ENCODE peak calls at places on chromosome 13, in seven cellular contexts. One of them, this sample, is unnamed.

GRCh38 chr13:26544707-26545106 is 12.8 kb upstream of the WASF3 start:
- DNase-seq in AG09309: no peak
- DNase-seq in fibroblast of pulmonary artery: no peak
- DNase-seq in fibroblast of lung: no peak
- DNase-seq in neural progenitor cell: no peak
- DNase-seq in body of pancreas: no peak
- DNase-seq in fibroblast of the aortic adventitia: no peak
- DNase-seq in this sample: no peak

GRCh38 chr13:22455036-22455435 is 725.7 kb upstream of the SGCG start:
- DNase-seq in AG09309: no peak
- DNase-seq in fibroblast of pulmonary artery: no peak
- DNase-seq in fibroblast of lung: no peak
- DNase-seq in neural progenitor cell: no peak
- DNase-seq in body of pancreas: no peak
- DNase-seq in fibroblast of the aortic adventitia: no peak
- DNase-seq in this sample: no peak

GRCh38 chr13:94128430-94128829 is 351.1 kb downstream of the DCT start:
- DNase-seq in AG09309: no peak
- DNase-seq in fibroblast of pulmonary artery: peak
- DNase-seq in fibroblast of lung: no peak
- DNase-seq in neural progenitor cell: no peak
- DNase-seq in body of pancreas: no peak
- DNase-seq in fibroblast of the aortic adventitia: peak
- DNase-seq in this sample: no peak

GRCh38 chr13:72820156-72820897 is 38.4 kb downstream of the PIBF1 start:
- DNase-seq in AG09309: peak
- DNase-seq in fibroblast of pulmonary artery: peak
- DNase-seq in fibroblast of lung: peak
- DNase-seq in neural progenitor cell: no peak
- DNase-seq in body of pancreas: no peak
- DNase-seq in fibroblast of the aortic adventitia: peak
- DNase-seq in this sample: no peak

GRCh38 chr13:44620057-44620456 is 43.9 kb upstream of the TSC22D1 start:
- DNase-seq in AG09309: no peak
- DNase-seq in fibroblast of pulmonary artery: peak
- DNase-seq in fibroblast of lung: peak
- DNase-seq in neural progenitor cell: peak
- DNase-seq in body of pancreas: no peak
- DNase-seq in fibroblast of the aortic adventitia: peak
- DNase-seq in this sample: no peak

GRCh38 chr13:48532146-48532472 is 771 bp downstream of the RCBTB2 start:
- DNase-seq in AG09309: no peak
- DNase-seq in fibroblast of pulmonary artery: peak
- DNase-seq in fibroblast of lung: peak
- DNase-seq in neural progenitor cell: peak
- DNase-seq in body of pancreas: no peak
- DNase-seq in fibroblast of the aortic adventitia: peak
- DNase-seq in this sample: no peak

GRCh38 chr13:95300625-95301134 is 571 bp downstream of the ABCC4 start:
- DNase-seq in AG09309: no peak
- DNase-seq in fibroblast of pulmonary artery: peak
- DNase-seq in fibroblast of lung: peak
- DNase-seq in neural progenitor cell: peak
- DNase-seq in body of pancreas: peak
- DNase-seq in fibroblast of the aortic adventitia: peak
- DNase-seq in this sample: no peak

GRCh38 chr13:50990540-50991506 is 81.2 kb downstream of the RNASEH2B start:
- DNase-seq in AG09309: peak
- DNase-seq in fibroblast of pulmonary artery: peak
- DNase-seq in fibroblast of lung: peak
- DNase-seq in neural progenitor cell: peak
- DNase-seq in body of pancreas: no peak
- DNase-seq in fibroblast of the aortic adventitia: peak
- DNase-seq in this sample: no peak

GRCh38 chr13:94115054-94115453 is 364.4 kb downstream of the DCT start:
- DNase-seq in AG09309: no peak
- DNase-seq in fibroblast of pulmonary artery: no peak
- DNase-seq in fibroblast of lung: no peak
- DNase-seq in neural progenitor cell: no peak
- DNase-seq in body of pancreas: no peak
- DNase-seq in fibroblast of the aortic adventitia: no peak
- DNase-seq in this sample: no peak

GRCh38 chr13:44932171-44932849 is 57.0 kb downstream of the NUFIP1 start:
- DNase-seq in AG09309: peak
- DNase-seq in fibroblast of pulmonary artery: no peak
- DNase-seq in fibroblast of lung: peak
- DNase-seq in neural progenitor cell: no peak
- DNase-seq in body of pancreas: no peak
- DNase-seq in fibroblast of the aortic adventitia: peak
- DNase-seq in this sample: no peak

GRCh38 chr13:89432997-89433396 is 1761.8 kb downstream of the SLITRK5 start:
- DNase-seq in AG09309: no peak
- DNase-seq in fibroblast of pulmonary artery: no peak
- DNase-seq in fibroblast of lung: no peak
- DNase-seq in neural progenitor cell: no peak
- DNase-seq in body of pancreas: no peak
- DNase-seq in fibroblast of the aortic adventitia: no peak
- DNase-seq in this sample: no peak

GRCh38 chr13:93984070-93984469 is 495.4 kb downstream of the DCT start:
- DNase-seq in AG09309: no peak
- DNase-seq in fibroblast of pulmonary artery: no peak
- DNase-seq in fibroblast of lung: no peak
- DNase-seq in neural progenitor cell: no peak
- DNase-seq in body of pancreas: no peak
- DNase-seq in fibroblast of the aortic adventitia: no peak
- DNase-seq in this sample: no peak

GRCh38 chr13:95301947-95302386 is 716 bp upstream of the ABCC4 start:
- DNase-seq in AG09309: no peak
- DNase-seq in fibroblast of pulmonary artery: peak
- DNase-seq in fibroblast of lung: peak
- DNase-seq in neural progenitor cell: peak
- DNase-seq in body of pancreas: no peak
- DNase-seq in fibroblast of the aortic adventitia: no peak
- DNase-seq in this sample: no peak

GRCh38 chr13:45162821-45163220 is 38.0 kb downstream of the KCTD4 start:
- DNase-seq in AG09309: peak
- DNase-seq in fibroblast of pulmonary artery: peak
- DNase-seq in fibroblast of lung: peak
- DNase-seq in neural progenitor cell: no peak
- DNase-seq in body of pancreas: no peak
- DNase-seq in fibroblast of the aortic adventitia: peak
- DNase-seq in this sample: no peak

GRCh38 chr13:33727356-33728083 is 90.4 kb upstream of the RFC3 start:
- DNase-seq in AG09309: no peak
- DNase-seq in fibroblast of pulmonary artery: no peak
- DNase-seq in fibroblast of lung: no peak
- DNase-seq in neural progenitor cell: no peak
- DNase-seq in body of pancreas: no peak
- DNase-seq in fibroblast of the aortic adventitia: peak
- DNase-seq in this sample: no peak

GRCh38 chr13:49021953-49022352 is 46.2 kb downstream of the FNDC3A start:
- DNase-seq in AG09309: no peak
- DNase-seq in fibroblast of pulmonary artery: no peak
- DNase-seq in fibroblast of lung: no peak
- DNase-seq in neural progenitor cell: no peak
- DNase-seq in body of pancreas: no peak
- DNase-seq in fibroblast of the aortic adventitia: no peak
- DNase-seq in this sample: no peak

GRCh38 chr13:20721058-20721453 is 17.6 kb downstream of the IL17D start:
- DNase-seq in AG09309: no peak
- DNase-seq in fibroblast of pulmonary artery: no peak
- DNase-seq in fibroblast of lung: no peak
- DNase-seq in neural progenitor cell: no peak
- DNase-seq in body of pancreas: no peak
- DNase-seq in fibroblast of the aortic adventitia: no peak
- DNase-seq in this sample: no peak

GRCh38 chr13:20718958-20719566 is 15.6 kb downstream of the IL17D start:
- DNase-seq in AG09309: no peak
- DNase-seq in fibroblast of pulmonary artery: no peak
- DNase-seq in fibroblast of lung: no peak
- DNase-seq in neural progenitor cell: no peak
- DNase-seq in body of pancreas: no peak
- DNase-seq in fibroblast of the aortic adventitia: no peak
- DNase-seq in this sample: no peak

GRCh38 chr13:20717581-20718542 is 14.4 kb downstream of the IL17D start:
- DNase-seq in AG09309: no peak
- DNase-seq in fibroblast of pulmonary artery: no peak
- DNase-seq in fibroblast of lung: no peak
- DNase-seq in neural progenitor cell: no peak
- DNase-seq in body of pancreas: no peak
- DNase-seq in fibroblast of the aortic adventitia: no peak
- DNase-seq in this sample: no peak

GRCh38 chr13:20720499-20720898 is 17.0 kb downstream of the IL17D start:
- DNase-seq in AG09309: no peak
- DNase-seq in fibroblast of pulmonary artery: no peak
- DNase-seq in fibroblast of lung: no peak
- DNase-seq in neural progenitor cell: no peak
- DNase-seq in body of pancreas: no peak
- DNase-seq in fibroblast of the aortic adventitia: no peak
- DNase-seq in this sample: no peak

DNA sequence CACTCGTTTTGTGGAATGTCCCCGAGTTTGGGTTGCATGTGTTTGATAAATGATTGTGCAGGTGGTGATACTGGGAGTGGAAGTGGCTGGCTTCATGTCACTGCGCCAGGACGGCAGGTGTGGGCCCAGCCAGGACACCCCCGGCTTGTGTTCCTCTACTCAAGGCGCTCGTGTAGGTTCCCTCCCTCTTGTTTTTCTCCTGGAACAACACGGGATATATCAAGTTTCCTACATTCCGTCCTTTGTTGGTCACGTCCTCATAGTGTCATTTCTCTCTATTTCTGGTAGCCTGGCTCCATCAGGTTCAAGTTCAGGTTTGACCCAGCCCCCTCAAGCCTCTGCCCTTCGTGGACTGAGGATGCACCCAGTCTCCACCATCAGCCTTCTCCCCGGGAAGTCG is 16.3 kb downstream of the IL17D start:
- DNase-seq in AG09309: no peak
- DNase-seq in fibroblast of pulmonary artery: no peak
- DNase-seq in fibroblast of lung: no peak
- DNase-seq in neural progenitor cell: no peak
- DNase-seq in body of pancreas: no peak
- DNase-seq in fibroblast of the aortic adventitia: no peak
- DNase-seq in this sample: no peak
- TF ChIP-seq CTCF in AG09309: no peak
- TF ChIP-seq CTCF in fibroblast of pulmonary artery: no peak
- TF ChIP-seq CTCF in fibroblast of lung: no peak
- TF ChIP-seq CTCF in neural progenitor cell: no peak
- TF ChIP-seq CTCF in body of pancreas: no peak
- TF ChIP-seq CTCF in fibroblast of the aortic adventitia: no peak
- TF ChIP-seq CTCF in this sample: no peak

DNA sequence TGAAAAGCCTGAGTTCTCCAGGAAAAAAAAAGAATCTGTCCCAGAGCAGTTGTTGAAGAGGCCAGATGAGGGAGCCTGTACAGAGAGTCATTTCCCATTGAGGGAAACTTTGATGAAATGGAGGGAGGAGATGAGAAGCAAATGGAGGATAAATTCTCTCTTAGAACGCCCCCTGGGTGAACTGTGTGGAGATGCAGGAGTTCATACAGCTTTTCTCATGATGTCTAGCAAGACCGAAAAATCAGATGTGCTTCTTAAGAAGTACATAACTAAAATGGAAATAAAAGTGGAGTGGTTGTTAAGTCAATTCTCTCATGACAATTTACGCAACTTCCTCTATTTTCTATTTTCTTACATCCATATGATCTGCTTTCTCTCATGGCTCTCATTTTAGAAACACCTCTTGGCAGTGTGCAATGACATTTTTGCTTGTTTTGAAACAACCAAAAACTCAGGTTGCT is 1263.1 kb downstream of the PCDH9 start:
- DNase-seq in AG09309: no peak
- DNase-seq in fibroblast of pulmonary artery: peak
- DNase-seq in fibroblast of lung: peak
- DNase-seq in neural progenitor cell: peak
- DNase-seq in body of pancreas: no peak
- DNase-seq in fibroblast of the aortic adventitia: peak
- DNase-seq in this sample: no peak
- TF ChIP-seq CTCF in AG09309: peak
- TF ChIP-seq CTCF in fibroblast of pulmonary artery: peak
- TF ChIP-seq CTCF in fibroblast of lung: peak
- TF ChIP-seq CTCF in neural progenitor cell: peak
- TF ChIP-seq CTCF in body of pancreas: no peak
- TF ChIP-seq CTCF in fibroblast of the aortic adventitia: peak
- TF ChIP-seq CTCF in this sample: peak

GRCh38 chr13:24626449-24626848 is 53.8 kb upstream of the ATP12A start:
- DNase-seq in AG09309: no peak
- DNase-seq in fibroblast of pulmonary artery: no peak
- DNase-seq in fibroblast of lung: no peak
- DNase-seq in neural progenitor cell: no peak
- DNase-seq in body of pancreas: no peak
- DNase-seq in fibroblast of the aortic adventitia: no peak
- DNase-seq in this sample: no peak
- TF ChIP-seq CTCF in AG09309: no peak
- TF ChIP-seq CTCF in fibroblast of pulmonary artery: no peak
- TF ChIP-seq CTCF in fibroblast of lung: no peak
- TF ChIP-seq CTCF in neural progenitor cell: no peak
- TF ChIP-seq CTCF in body of pancreas: no peak
- TF ChIP-seq CTCF in fibroblast of the aortic adventitia: no peak
- TF ChIP-seq CTCF in this sample: no peak

GRCh38 chr13:98060282-98060681 is 82.6 kb upstream of the FARP1 start:
- DNase-seq in AG09309: no peak
- DNase-seq in fibroblast of pulmonary artery: no peak
- DNase-seq in fibroblast of lung: no peak
- DNase-seq in neural progenitor cell: no peak
- DNase-seq in body of pancreas: no peak
- DNase-seq in fibroblast of the aortic adventitia: no peak
- DNase-seq in this sample: no peak

GRCh38 chr13:98068511-98068910 is 74.4 kb upstream of the FARP1 start:
- DNase-seq in AG09309: no peak
- DNase-seq in fibroblast of pulmonary artery: no peak
- DNase-seq in fibroblast of lung: no peak
- DNase-seq in neural progenitor cell: no peak
- DNase-seq in body of pancreas: no peak
- DNase-seq in fibroblast of the aortic adventitia: no peak
- DNase-seq in this sample: no peak

GRCh38 chr13:98066636-98067035 is 76.3 kb upstream of the FARP1 start:
- DNase-seq in AG09309: no peak
- DNase-seq in fibroblast of pulmonary artery: no peak
- DNase-seq in fibroblast of lung: no peak
- DNase-seq in neural progenitor cell: no peak
- DNase-seq in body of pancreas: no peak
- DNase-seq in fibroblast of the aortic adventitia: no peak
- DNase-seq in this sample: no peak

GRCh38 chr13:98071316-98071715 is 71.6 kb upstream of the FARP1 start:
- DNase-seq in AG09309: no peak
- DNase-seq in fibroblast of pulmonary artery: no peak
- DNase-seq in fibroblast of lung: no peak
- DNase-seq in neural progenitor cell: no peak
- DNase-seq in body of pancreas: no peak
- DNase-seq in fibroblast of the aortic adventitia: no peak
- DNase-seq in this sample: no peak

DNA sequence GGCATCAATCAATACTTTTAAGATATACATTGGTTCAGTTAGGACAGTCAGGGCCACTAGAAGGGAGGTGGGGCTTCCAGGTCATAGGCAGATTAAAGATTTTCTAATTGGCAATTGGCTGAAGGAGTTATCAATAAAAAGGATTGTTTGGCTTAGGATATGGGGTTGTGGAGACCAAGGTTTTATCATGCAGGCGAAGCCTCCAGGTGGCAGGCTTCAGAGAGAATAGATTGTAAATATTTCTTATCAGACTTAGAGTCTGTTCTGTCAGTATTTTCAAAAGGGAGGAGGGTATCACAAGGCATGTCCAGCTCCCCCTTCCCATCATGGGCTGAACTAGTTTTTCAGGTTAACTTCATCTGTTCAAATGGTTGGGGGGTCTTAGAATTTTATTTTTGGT is 77.4 kb upstream of the FARP1 start:
- DNase-seq in AG09309: no peak
- DNase-seq in fibroblast of pulmonary artery: no peak
- DNase-seq in fibroblast of lung: no peak
- DNase-seq in neural progenitor cell: no peak
- DNase-seq in body of pancreas: no peak
- DNase-seq in fibroblast of the aortic adventitia: no peak
- DNase-seq in this sample: no peak
- TF ChIP-seq CTCF in AG09309: no peak
- TF ChIP-seq CTCF in fibroblast of pulmonary artery: no peak
- TF ChIP-seq CTCF in fibroblast of lung: no peak
- TF ChIP-seq CTCF in neural progenitor cell: no peak
- TF ChIP-seq CTCF in body of pancreas: no peak
- TF ChIP-seq CTCF in fibroblast of the aortic adventitia: no peak
- TF ChIP-seq CTCF in this sample: no peak

This sample was measured in osteocyte.